ENCODE peak calls at places on chromosomes 2 and 18, in nine cellular contexts. A is HuH-7; R is stimulated activated CD4-positive, alpha-beta T cell treated with anti-CD3 and anti-CD28 coated beads, Interleukin-2, amount 100 ng/mL, for 24 hours; M is HS-5; D is NCI-H1105; U is upper lobe of right lung; O is epithelial cell of esophagus; W is GM10248; V is heart right ventricle. I is an unnamed sample.

GRCh38 chr2:145777297-145777696 is 1257.4 kb upstream of the ZEB2 start:
- DNase-seq in V (no peak), O (peak), W (no peak), M (peak), A (no peak), R (no peak), D (no peak), U (no peak), I (no peak)

GRCh38 chr2:121595012-121595891 is 54.0 kb downstream of the CLASP1 start:
- DNase-seq in D (peak), W (peak), V (no peak), M (no peak), R (no peak), O (peak), U (no peak), A (no peak), I (no peak)

GRCh38 chr18:37403100-37403781 is 162.4 kb downstream of the CELF4 start:
- DNase-seq in M (peak), O (peak), W (no peak), R (no peak), V (peak), A (no peak), U (no peak), D (no peak), I (peak)

GRCh38 chr2:39069890-39070289 is 51.0 kb downstream of the SOS1 start:
- DNase-seq in D (no peak), O (no peak), R (no peak), U (no peak), V (no peak), A (no peak), M (no peak), W (no peak), I (no peak)

GRCh38 chr2:1553671-1554295 is 140.5 kb downstream of the TPO start:
- DNase-seq in U (peak), D (no peak), O (peak), W (no peak), A (no peak), V (no peak), R (no peak), M (peak), I (peak)

GRCh38 chr2:9166579-9167392 is 39.8 kb upstream of the ASAP2 start:
- DNase-seq in W (no peak), O (no peak), V (no peak), R (no peak), U (no peak), D (no peak), A (no peak), M (no peak), I (peak)

GRCh38 chr2:134104754-134105153 is 149.1 kb upstream of the MGAT5 start:
- DNase-seq in W (no peak), M (no peak), A (no peak), O (peak), V (no peak), U (no peak), R (no peak), D (no peak), I (no peak)

GRCh38 chr2:140695163-140695562 is 1435.7 kb downstream of the LRP1B start:
- DNase-seq in D (no peak), W (no peak), U (no peak), O (peak), M (peak), R (no peak), A (peak), V (no peak), I (no peak)

GRCh38 chr2:41957431-41957830 is 90.4 kb upstream of the PKDCC start:
- DNase-seq in D (no peak), R (no peak), A (no peak), O (no peak), W (no peak), V (no peak), M (no peak), U (no peak), I (no peak)

GRCh38 chr2:171407030-171407707 is 26.6 kb downstream of the METTL8 start:
- DNase-seq in W (peak), V (no peak), O (no peak), A (no peak), M (no peak), R (no peak), D (no peak), U (no peak), I (no peak)

GRCh38 chr18:46628206-46628605 is 28.8 kb downstream of the LOXHD1 start:
- DNase-seq in U (no peak), O (no peak), A (no peak), W (no peak), M (no peak), V (no peak), D (no peak), R (no peak), I (no peak)

GRCh38 chr2:108925286-108925685 is 63.7 kb downstream of the EDAR start:
- DNase-seq in A (no peak), U (no peak), M (no peak), O (no peak), R (no peak), V (no peak), D (no peak), W (no peak), I (no peak)

GRCh38 chr18:24103622-24104021 is 35.2 kb upstream of the CABYR start:
- DNase-seq in R (no peak), D (no peak), O (no peak), V (no peak), A (no peak), U (no peak), W (no peak), M (no peak), I (no peak)

GRCh38 chr2:97645112-97645699 is 656 bp upstream of the COX5B start:
- DNase-seq in D (no peak), A (peak), R (no peak), M (no peak), W (peak), V (peak), U (peak), O (no peak), I (no peak)

GRCh38 chr2:125566422-125566821 is 1089.5 kb upstream of the GYPC start:
- DNase-seq in M (no peak), D (no peak), R (no peak), A (no peak), O (no peak), W (no peak), V (no peak), U (no peak), I (no peak)

GRCh38 chr2:130334026-130334425 is 8.7 kb upstream of the IMP4 start:
- DNase-seq in M (no peak), D (no peak), W (no peak), R (no peak), O (no peak), V (no peak), U (no peak), A (no peak), I (no peak)

GRCh38 chr2:238555786-238556542 is 129.2 kb downstream of the ASB1 start:
- DNase-seq in A (no peak), D (no peak), R (no peak), M (no peak), O (no peak), U (no peak), V (no peak), W (no peak), I (no peak)

GRCh38 chr2:203718087-203718486 is 11.6 kb downstream of the CD28 start:
- DNase-seq in V (no peak), W (no peak), R (peak), U (no peak), M (no peak), A (no peak), O (no peak), D (no peak), I (no peak)

GRCh38 chr2:168482245-168482644 is 26.2 kb downstream of the CERS6 start:
- DNase-seq in A (no peak), M (no peak), V (no peak), R (no peak), U (no peak), D (no peak), O (no peak), W (no peak), I (no peak)

GRCh38 chr2:107633580-107634147 is 193.0 kb upstream of the RGPD4 start:
- DNase-seq in O (peak), D (no peak), U (no peak), V (no peak), R (no peak), A (no peak), M (peak), W (no peak), I (no peak)

GRCh38 chr2:182913064-182913463 is 46.6 kb upstream of the FRZB start:
- DNase-seq in M (no peak), R (no peak), V (no peak), D (no peak), U (no peak), W (no peak), A (no peak), O (no peak), I (no peak)

GRCh38 chr2:176123847-176124273 is 1.3 kb downstream of the HOXD9 start:
- DNase-seq in M (no peak), R (no peak), D (no peak), U (no peak), W (no peak), V (no peak), O (no peak), A (no peak), I (peak)

GRCh38 chr2:109513749-109514588 is 99.8 kb downstream of the SEPTIN10 start:
- DNase-seq in O (peak), A (no peak), D (no peak), V (no peak), R (peak), M (peak), U (no peak), W (peak), I (peak)

GRCh38 chr2:98608962-98609604 is 694 bp downstream of the UNC50 start:
- DNase-seq in R (no peak), U (peak), M (peak), D (no peak), W (no peak), V (peak), O (peak), A (peak), I (no peak)

GRCh38 chr2:62409442-62409841 is 96.6 kb downstream of the TMEM17 start:
- DNase-seq in W (no peak), A (no peak), O (peak), R (no peak), V (no peak), D (no peak), M (no peak), U (no peak), I (no peak)

GRCh38 chr2:241814571-241815476 is 5.8 kb downstream of the NEU4 start:
- DNase-seq in W (peak), M (no peak), A (no peak), D (no peak), V (peak), O (no peak), R (no peak), U (peak), I (peak)

GRCh38 chr18:44788334-44788733 is 107.6 kb downstream of the SETBP1 start:
- DNase-seq in V (no peak), D (no peak), R (no peak), U (no peak), A (no peak), W (no peak), M (no peak), O (no peak), I (no peak)

GRCh38 chr2:96152301-96153165 is 7.3 kb upstream of the DUSP2 start:
- DNase-seq in M (no peak), V (no peak), U (peak), R (no peak), O (no peak), D (no peak), A (no peak), W (no peak), I (peak)

GRCh38 chr2:86347401-86347800 is 10.0 kb upstream of the REEP1 start:
- DNase-seq in R (no peak), O (no peak), W (no peak), M (no peak), U (no peak), V (no peak), D (no peak), A (no peak), I (no peak)

GRCh38 chr2:176445831-176446433 is 176.7 kb downstream of the MTX2 start:
- DNase-seq in W (no peak), V (no peak), O (peak), U (no peak), R (no peak), M (no peak), A (no peak), D (no peak), I (no peak)

GRCh38 chr2:144524190-144524957 is 4.5 kb upstream of the ZEB2 start:
- DNase-seq in R (peak), V (peak), M (no peak), U (peak), A (no peak), D (peak), O (no peak), W (no peak), I (peak)

GRCh38 chr2:157440404-157441071 is 3.4 kb downstream of the CYTIP start:
- DNase-seq in U (no peak), D (no peak), A (no peak), R (no peak), V (no peak), O (no peak), M (no peak), W (no peak), I (no peak)

GRCh38 chr2:124339709-124340108 is 314.6 kb downstream of the CNTNAP5 start:
- DNase-seq in D (no peak), M (no peak), U (no peak), V (no peak), R (no peak), W (no peak), A (no peak), O (no peak), I (no peak)

GRCh38 chr18:77165489-77166415 is 33.2 kb upstream of the MBP start:
- DNase-seq in M (no peak), A (no peak), R (no peak), U (no peak), W (no peak), O (peak), D (no peak), V (peak), I (peak)

GRCh38 chr2:227106845-227107759 is 56.9 kb downstream of the COL4A4 start:
- DNase-seq in R (peak), A (peak), U (no peak), O (peak), W (peak), V (no peak), D (peak), M (peak), I (no peak)

GRCh38 chr2:226798422-226799210 is 1.0 kb downstream of the IRS1 start:
- DNase-seq in A (no peak), O (peak), W (peak), V (peak), U (peak), M (no peak), R (peak), D (peak), I (no peak)

GRCh38 chr2:199410130-199410529 is 47.6 kb downstream of the SATB2 start:
- DNase-seq in V (no peak), M (peak), R (no peak), O (no peak), W (no peak), U (no peak), D (no peak), A (no peak), I (no peak)